ENCODE peak calls at places on chromosomes 11 and 22, in six cellular contexts. S is endothelial cell of umbilical vein, H is ovary, Z is mammary epithelial cell, V is cardiac muscle cell, I is aorta. P is an unnamed sample. For H3K36me3, the result is how much of the 10 kb centered on the place peaks cover.

GRCh38 chr22:32079110-32080089 is 36.3 kb downstream of the SLC5A1 start:
- DNase-seq in V (peak), I (no peak), S (peak), H (no peak), Z (peak), P (no peak)

GRCh38 chr22:29463487-29464088 is 16.4 kb upstream of the NEFH start:
- DNase-seq in V (no peak), H (no peak), S (no peak), Z (no peak), I (no peak), P (no peak)

GRCh38 chr22:47125603-47126002 is 363.2 kb downstream of the TBC1D22A start:
- DNase-seq in V (peak), Z (no peak), H (no peak), I (peak), S (no peak), P (no peak)

GRCh38 chr11:8229299-8230177 is 34.1 kb downstream of the LMO1 start:
- DNase-seq in H (no peak), Z (peak), I (no peak), V (peak), S (no peak), P (no peak)

GRCh38 chr22:43481528-43482309 is 69.9 kb downstream of the MPPED1 start:
- DNase-seq in Z (no peak), V (no peak), H (no peak), S (no peak), I (peak), P (no peak)

GRCh38 chr22:23164091-23164490 is 16.2 kb upstream of the BCR start:
- DNase-seq in I (no peak), H (no peak), S (no peak), V (no peak), Z (no peak), P (no peak)

GRCh38 chr22:47659467-47660302 is 897.2 kb downstream of the TBC1D22A start:
- DNase-seq in H (no peak), S (no peak), I (no peak), V (no peak), Z (no peak), P (no peak)

GRCh38 chr11:128342511-128343133 is 244.7 kb downstream of the ETS1 start:
- DNase-seq in V (peak), H (no peak), Z (peak), S (peak), I (no peak), P (no peak)

GRCh38 chr11:17479284-17480214 is 2.9 kb upstream of the ABCC8 start:
- DNase-seq in H (no peak), I (no peak), Z (peak), S (peak), V (peak), P (no peak)

GRCh38 chr11:122556605-122557004 is 98.9 kb upstream of the UBASH3B start:
- DNase-seq in Z (no peak), I (peak), S (no peak), V (peak), H (no peak), P (no peak)

GRCh38 chr22:32649515-32650200 is 151.8 kb upstream of the TIMP3 start:
- DNase-seq in Z (no peak), V (no peak), H (no peak), S (no peak), I (peak), P (no peak)

GRCh38 chr11:75432911-75433321 is at the start of gene KLHL35:
- DNase-seq in I (no peak), Z (no peak), V (peak), S (no peak), H (no peak), P (no peak)

GRCh38 chr11:74839445-74839844 is 90.8 kb downstream of the RNF169 start:
- DNase-seq in S (no peak), I (no peak), Z (no peak), H (no peak), V (no peak), P (no peak)

GRCh38 chr11:72738199-72739141 is 13.7 kb downstream of the ARAP1 start:
- DNase-seq in I (peak), H (no peak), V (no peak), Z (no peak), S (no peak), P (no peak)

GRCh38 chr11:12625438-12626071 is 48.7 kb upstream of the TEAD1 start:
- DNase-seq in V (peak), H (no peak), Z (peak), S (no peak), I (no peak), P (no peak)

GRCh38 chr22:22772396-22772795 is 115.2 kb upstream of the IGLL5 start:
- DNase-seq in S (no peak), I (no peak), H (no peak), V (no peak), Z (no peak), P (no peak)

GRCh38 chr11:27083782-27084181 is 43.2 kb downstream of the BBOX1 start:
- DNase-seq in Z (no peak), V (no peak), H (no peak), I (no peak), S (no peak), P (no peak)

GRCh38 chr11:27083241-27083640 is 42.6 kb downstream of the BBOX1 start:
- DNase-seq in Z (no peak), I (no peak), H (no peak), S (no peak), V (no peak), P (no peak)

GRCh38 chr11:27084407-27084985 is 43.9 kb downstream of the BBOX1 start:
- DNase-seq in H (no peak), I (no peak), Z (peak), V (no peak), S (no peak), P (no peak)

GRCh38 chr11:27085115-27085514 is 44.5 kb downstream of the BBOX1 start:
- DNase-seq in S (no peak), I (no peak), V (no peak), H (no peak), Z (peak), P (no peak)

GRCh38 chr11:27081056-27081455 is 40.4 kb downstream of the BBOX1 start:
- DNase-seq in S (no peak), I (no peak), Z (peak), H (no peak), V (peak), P (no peak)
- H3K27ac ChIP-seq in S (no peak), I (no peak), Z (no peak), H (no peak), V (no peak), P (no peak)

GRCh38 chr11:4098026-4098621 is 3.5 kb downstream of the RRM1 start:
- DNase-seq in I (no peak), H (no peak), V (no peak), S (no peak), Z (no peak), P (no peak)

GRCh38 chr11:4103269-4103668 is 8.7 kb downstream of the RRM1 start:
- DNase-seq in V (no peak), Z (no peak), H (no peak), I (no peak), S (no peak), P (no peak)

GRCh38 chr11:4105916-4106315 is 11.3 kb downstream of the RRM1 start:
- DNase-seq in I (no peak), V (no peak), S (no peak), H (no peak), Z (no peak), P (no peak)

DNA sequence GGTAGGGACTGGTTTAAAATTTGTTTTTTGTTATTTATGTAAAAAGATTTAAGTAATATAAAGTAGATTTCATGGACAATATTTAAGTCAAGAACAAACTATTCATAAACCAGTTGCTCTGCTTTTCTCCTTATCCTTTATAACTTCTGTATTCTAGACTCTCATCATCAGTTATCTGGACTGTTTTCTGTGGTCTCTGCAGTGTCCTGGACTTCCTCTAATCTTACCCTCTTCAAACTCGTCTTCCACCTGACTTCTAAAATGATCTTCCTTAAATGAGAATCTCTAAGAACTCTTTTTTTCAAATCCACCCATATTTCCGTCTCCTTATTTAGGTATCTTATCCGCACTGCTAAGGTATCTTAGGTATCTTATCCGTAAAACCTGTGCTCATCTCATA is 8.1 kb downstream of the RRM1 start:
- DNase-seq in V (no peak), I (no peak), Z (no peak), S (no peak), H (no peak), P (no peak)
- H3K36me3 ChIP-seq in V (under half), I (under half), Z (under half), S (under half), H (under half), P (under half)

GRCh38 chr11:206002-206384 is 1.2 kb downstream of the BET1L start:
- DNase-seq in Z (no peak), H (peak), I (peak), V (no peak), S (no peak), P (no peak)
- H3K27ac ChIP-seq in Z (no peak), H (no peak), I (no peak), V (no peak), S (no peak), P (no peak)

GRCh38 chr11:59207988-59208432 is 4.7 kb downstream of the MPEG1 start:
- DNase-seq in V (peak), Z (peak), I (no peak), S (peak), H (no peak), P (peak)

GRCh38 chr11:59206635-59207034 is 6.1 kb downstream of the MPEG1 start:
- DNase-seq in S (peak), Z (peak), H (no peak), I (no peak), V (peak), P (no peak)

GRCh38 chr11:59201376-59201775 is 11.4 kb downstream of the MPEG1 start:
- DNase-seq in S (no peak), V (no peak), H (no peak), Z (no peak), I (no peak), P (no peak)

GRCh38 chr11:59205664-59206063 is 7.1 kb downstream of the MPEG1 start:
- DNase-seq in I (no peak), Z (no peak), H (no peak), S (no peak), V (no peak), P (no peak)

DNA sequence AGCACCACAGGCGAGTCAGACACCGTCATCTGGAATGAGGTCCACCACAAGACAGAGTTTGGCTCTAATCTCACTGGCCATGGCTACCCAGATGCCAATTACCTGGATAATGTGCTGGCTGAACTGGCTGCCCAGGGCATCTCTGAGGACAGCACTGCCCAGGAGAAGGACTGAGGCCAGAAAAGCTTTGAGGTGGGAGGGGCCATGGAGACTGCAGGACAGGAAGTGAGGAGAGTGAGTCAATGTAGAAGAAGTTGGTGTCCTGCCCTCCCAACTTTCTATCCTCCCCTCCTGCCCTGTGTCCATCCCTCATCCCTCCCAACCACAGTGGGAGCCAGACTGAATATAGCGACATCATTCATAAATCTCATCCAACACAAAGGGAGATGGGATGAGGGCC is 8.0 kb downstream of the MPEG1 start:
- DNase-seq in Z (no peak), I (no peak), H (no peak), S (no peak), V (no peak), P (no peak)
- H3K36me3 ChIP-seq in Z (under half), I (under half), H (under half), S (under half), V (under half), P (under half)